ENCODE peak calls at places on chromosome 15, in ten cellular contexts. One of them, this sample, is unnamed.

GRCh38 chr15:26889298-26889898 is 22.5 kb downstream of the GABRA5 start:
- DNase-seq in Ammon's horn: peak; percentile 89
- DNase-seq in COR-L47: peak; percentile 28
- DNase-seq in cerebellar cortex: peak; percentile 83
- DNase-seq in M059J: peak; percentile 55
- DNase-seq in stimulated activated CD4-positive, alpha-beta T cell treated with anti-CD3 and anti-CD28 coated beads, Interleukin-1b, Interleukin-23, amount 100 ng/mL, for 1 hour: no peak
- DNase-seq in fibroblast of the conjunctiva: peak; percentile 67
- DNase-seq in Kasumi-1: peak; percentile 29
- DNase-seq in sigmoid colon: no peak
- DNase-seq in uterus: peak; percentile 21
- DNase-seq in this sample: no peak

GRCh38 chr15:88498991-88499390 is 31.5 kb downstream of the MRPS11 start:
- DNase-seq in Ammon's horn: no peak
- DNase-seq in COR-L47: peak; percentile 6
- DNase-seq in cerebellar cortex: no peak
- DNase-seq in M059J: no peak
- DNase-seq in stimulated activated CD4-positive, alpha-beta T cell treated with anti-CD3 and anti-CD28 coated beads, Interleukin-1b, Interleukin-23, amount 100 ng/mL, for 1 hour: no peak
- DNase-seq in fibroblast of the conjunctiva: no peak
- DNase-seq in Kasumi-1: no peak
- DNase-seq in sigmoid colon: no peak
- DNase-seq in uterus: no peak
- DNase-seq in this sample: no peak

GRCh38 chr15:68578960-68579935 is at the start of gene CORO2B:
- DNase-seq in Ammon's horn: peak; percentile 46
- DNase-seq in COR-L47: peak; percentile 91
- DNase-seq in cerebellar cortex: peak; percentile 72
- DNase-seq in M059J: peak; percentile 66
- DNase-seq in stimulated activated CD4-positive, alpha-beta T cell treated with anti-CD3 and anti-CD28 coated beads, Interleukin-1b, Interleukin-23, amount 100 ng/mL, for 1 hour: no peak
- DNase-seq in fibroblast of the conjunctiva: no peak
- DNase-seq in Kasumi-1: peak; percentile 5
- DNase-seq in sigmoid colon: no peak
- DNase-seq in uterus: peak; percentile 61
- DNase-seq in this sample: no peak

GRCh38 chr15:42727740-42728355 is 9.1 kb downstream of the CDAN1 start:
- DNase-seq in Ammon's horn: no peak
- DNase-seq in COR-L47: no peak
- DNase-seq in cerebellar cortex: no peak
- DNase-seq in M059J: no peak
- DNase-seq in stimulated activated CD4-positive, alpha-beta T cell treated with anti-CD3 and anti-CD28 coated beads, Interleukin-1b, Interleukin-23, amount 100 ng/mL, for 1 hour: no peak
- DNase-seq in fibroblast of the conjunctiva: no peak
- DNase-seq in Kasumi-1: no peak
- DNase-seq in sigmoid colon: no peak
- DNase-seq in uterus: no peak
- DNase-seq in this sample: peak; percentile 47

GRCh38 chr15:64656508-64656907 is 118.9 kb downstream of the RBPMS2 start:
- DNase-seq in Ammon's horn: no peak
- DNase-seq in COR-L47: no peak
- DNase-seq in cerebellar cortex: no peak
- DNase-seq in M059J: no peak
- DNase-seq in stimulated activated CD4-positive, alpha-beta T cell treated with anti-CD3 and anti-CD28 coated beads, Interleukin-1b, Interleukin-23, amount 100 ng/mL, for 1 hour: no peak
- DNase-seq in fibroblast of the conjunctiva: no peak
- DNase-seq in Kasumi-1: no peak
- DNase-seq in sigmoid colon: no peak
- DNase-seq in uterus: no peak
- DNase-seq in this sample: no peak

GRCh38 chr15:74383695-74384565 is 16.5 kb upstream of the CYP11A1 start:
- DNase-seq in Ammon's horn: no peak
- DNase-seq in COR-L47: no peak
- DNase-seq in cerebellar cortex: no peak
- DNase-seq in M059J: peak; percentile 66
- DNase-seq in stimulated activated CD4-positive, alpha-beta T cell treated with anti-CD3 and anti-CD28 coated beads, Interleukin-1b, Interleukin-23, amount 100 ng/mL, for 1 hour: no peak
- DNase-seq in fibroblast of the conjunctiva: no peak
- DNase-seq in Kasumi-1: no peak
- DNase-seq in sigmoid colon: no peak
- DNase-seq in uterus: no peak
- DNase-seq in this sample: no peak

GRCh38 chr15:44034933-44035624 is 160.0 kb downstream of the FRMD5 start:
- DNase-seq in Ammon's horn: peak; percentile 34
- DNase-seq in COR-L47: no peak
- DNase-seq in cerebellar cortex: peak; percentile 75
- DNase-seq in M059J: peak; percentile 79
- DNase-seq in stimulated activated CD4-positive, alpha-beta T cell treated with anti-CD3 and anti-CD28 coated beads, Interleukin-1b, Interleukin-23, amount 100 ng/mL, for 1 hour: no peak
- DNase-seq in fibroblast of the conjunctiva: peak; percentile 30
- DNase-seq in Kasumi-1: no peak
- DNase-seq in sigmoid colon: no peak
- DNase-seq in uterus: no peak
- DNase-seq in this sample: no peak

GRCh38 chr15:73932381-73933191 is 6.3 kb downstream of the LOXL1 start:
- DNase-seq in Ammon's horn: no peak
- DNase-seq in COR-L47: no peak
- DNase-seq in cerebellar cortex: no peak
- DNase-seq in M059J: no peak
- DNase-seq in stimulated activated CD4-positive, alpha-beta T cell treated with anti-CD3 and anti-CD28 coated beads, Interleukin-1b, Interleukin-23, amount 100 ng/mL, for 1 hour: no peak
- DNase-seq in fibroblast of the conjunctiva: no peak
- DNase-seq in Kasumi-1: no peak
- DNase-seq in sigmoid colon: no peak
- DNase-seq in uterus: no peak
- DNase-seq in this sample: no peak

GRCh38 chr15:98845138-98845884 is 162.3 kb downstream of the PGPEP1L start:
- DNase-seq in Ammon's horn: no peak
- DNase-seq in COR-L47: no peak
- DNase-seq in cerebellar cortex: no peak
- DNase-seq in M059J: no peak
- DNase-seq in stimulated activated CD4-positive, alpha-beta T cell treated with anti-CD3 and anti-CD28 coated beads, Interleukin-1b, Interleukin-23, amount 100 ng/mL, for 1 hour: no peak
- DNase-seq in fibroblast of the conjunctiva: no peak
- DNase-seq in Kasumi-1: peak; percentile 26
- DNase-seq in sigmoid colon: no peak
- DNase-seq in uterus: peak; percentile 40
- DNase-seq in this sample: no peak

GRCh38 chr15:63250312-63250965 is 27.0 kb upstream of the APH1B start:
- DNase-seq in Ammon's horn: no peak
- DNase-seq in COR-L47: no peak
- DNase-seq in cerebellar cortex: no peak
- DNase-seq in M059J: peak; percentile 94
- DNase-seq in stimulated activated CD4-positive, alpha-beta T cell treated with anti-CD3 and anti-CD28 coated beads, Interleukin-1b, Interleukin-23, amount 100 ng/mL, for 1 hour: no peak
- DNase-seq in fibroblast of the conjunctiva: peak; percentile 65
- DNase-seq in Kasumi-1: no peak
- DNase-seq in sigmoid colon: no peak
- DNase-seq in uterus: no peak
- DNase-seq in this sample: no peak

GRCh38 chr15:40925863-40926658 is 3.1 kb upstream of the DLL4 start:
- DNase-seq in Ammon's horn: peak; percentile 72
- DNase-seq in COR-L47: peak; percentile 64
- DNase-seq in cerebellar cortex: peak; percentile 33
- DNase-seq in M059J: no peak
- DNase-seq in stimulated activated CD4-positive, alpha-beta T cell treated with anti-CD3 and anti-CD28 coated beads, Interleukin-1b, Interleukin-23, amount 100 ng/mL, for 1 hour: no peak
- DNase-seq in fibroblast of the conjunctiva: no peak
- DNase-seq in Kasumi-1: peak; percentile 28
- DNase-seq in sigmoid colon: no peak
- DNase-seq in uterus: no peak
- DNase-seq in this sample: no peak

GRCh38 chr15:38042707-38043445 is 108.4 kb downstream of the TMCO5A start:
- DNase-seq in Ammon's horn: peak; percentile 60
- DNase-seq in COR-L47: no peak
- DNase-seq in cerebellar cortex: no peak
- DNase-seq in M059J: peak; percentile 17
- DNase-seq in stimulated activated CD4-positive, alpha-beta T cell treated with anti-CD3 and anti-CD28 coated beads, Interleukin-1b, Interleukin-23, amount 100 ng/mL, for 1 hour: no peak
- DNase-seq in fibroblast of the conjunctiva: no peak
- DNase-seq in Kasumi-1: no peak
- DNase-seq in sigmoid colon: no peak
- DNase-seq in uterus: no peak
- DNase-seq in this sample: no peak

GRCh38 chr15:90829942-90830440 is 38.4 kb upstream of the FURIN start:
- DNase-seq in Ammon's horn: peak; percentile 43
- DNase-seq in COR-L47: no peak
- DNase-seq in cerebellar cortex: no peak
- DNase-seq in M059J: no peak
- DNase-seq in stimulated activated CD4-positive, alpha-beta T cell treated with anti-CD3 and anti-CD28 coated beads, Interleukin-1b, Interleukin-23, amount 100 ng/mL, for 1 hour: no peak
- DNase-seq in fibroblast of the conjunctiva: no peak
- DNase-seq in Kasumi-1: peak; percentile 73
- DNase-seq in sigmoid colon: no peak
- DNase-seq in uterus: peak; percentile 48
- DNase-seq in this sample: peak; percentile 86

GRCh38 chr15:66477011-66477410 is 20.6 kb downstream of the SNAPC5 start:
- DNase-seq in Ammon's horn: peak; percentile 78
- DNase-seq in COR-L47: no peak
- DNase-seq in cerebellar cortex: peak; percentile 50
- DNase-seq in M059J: no peak
- DNase-seq in stimulated activated CD4-positive, alpha-beta T cell treated with anti-CD3 and anti-CD28 coated beads, Interleukin-1b, Interleukin-23, amount 100 ng/mL, for 1 hour: no peak
- DNase-seq in fibroblast of the conjunctiva: no peak
- DNase-seq in Kasumi-1: no peak
- DNase-seq in sigmoid colon: no peak
- DNase-seq in uterus: no peak
- DNase-seq in this sample: no peak

GRCh38 chr15:99708563-99708962 is 24.7 kb downstream of the LYSMD4 start:
- DNase-seq in Ammon's horn: peak; percentile 59
- DNase-seq in COR-L47: no peak
- DNase-seq in cerebellar cortex: no peak
- DNase-seq in M059J: peak; percentile 78
- DNase-seq in stimulated activated CD4-positive, alpha-beta T cell treated with anti-CD3 and anti-CD28 coated beads, Interleukin-1b, Interleukin-23, amount 100 ng/mL, for 1 hour: no peak
- DNase-seq in fibroblast of the conjunctiva: peak; percentile 80
- DNase-seq in Kasumi-1: peak; percentile 47
- DNase-seq in sigmoid colon: peak; percentile 91
- DNase-seq in uterus: peak; percentile 84
- DNase-seq in this sample: peak; percentile 87

GRCh38 chr15:47265686-47266085 is 451.6 kb upstream of the SEMA6D start:
- DNase-seq in Ammon's horn: no peak
- DNase-seq in COR-L47: no peak
- DNase-seq in cerebellar cortex: no peak
- DNase-seq in M059J: no peak
- DNase-seq in stimulated activated CD4-positive, alpha-beta T cell treated with anti-CD3 and anti-CD28 coated beads, Interleukin-1b, Interleukin-23, amount 100 ng/mL, for 1 hour: no peak
- DNase-seq in fibroblast of the conjunctiva: no peak
- DNase-seq in Kasumi-1: no peak
- DNase-seq in sigmoid colon: no peak
- DNase-seq in uterus: no peak
- DNase-seq in this sample: no peak

GRCh38 chr15:77021803-77022381 is 27.0 kb downstream of the PSTPIP1 start:
- DNase-seq in Ammon's horn: no peak
- DNase-seq in COR-L47: no peak
- DNase-seq in cerebellar cortex: no peak
- DNase-seq in M059J: peak; percentile 81
- DNase-seq in stimulated activated CD4-positive, alpha-beta T cell treated with anti-CD3 and anti-CD28 coated beads, Interleukin-1b, Interleukin-23, amount 100 ng/mL, for 1 hour: no peak
- DNase-seq in fibroblast of the conjunctiva: no peak
- DNase-seq in Kasumi-1: peak; percentile 47
- DNase-seq in sigmoid colon: no peak
- DNase-seq in uterus: no peak
- DNase-seq in this sample: no peak

GRCh38 chr15:68210821-68211655 is 5.9 kb upstream of the CALML4 start:
- DNase-seq in Ammon's horn: peak; percentile 91
- DNase-seq in COR-L47: peak; percentile 40
- DNase-seq in cerebellar cortex: peak; percentile 78
- DNase-seq in M059J: no peak
- DNase-seq in stimulated activated CD4-positive, alpha-beta T cell treated with anti-CD3 and anti-CD28 coated beads, Interleukin-1b, Interleukin-23, amount 100 ng/mL, for 1 hour: no peak
- DNase-seq in fibroblast of the conjunctiva: no peak
- DNase-seq in Kasumi-1: peak; percentile 26
- DNase-seq in sigmoid colon: peak; percentile 87
- DNase-seq in uterus: peak; percentile 64
- DNase-seq in this sample: peak; percentile 71

GRCh38 chr15:77416954-77417353 is 3.0 kb downstream of the PEAK1 start:
- DNase-seq in Ammon's horn: no peak
- DNase-seq in COR-L47: no peak
- DNase-seq in cerebellar cortex: no peak
- DNase-seq in M059J: peak; percentile 24
- DNase-seq in stimulated activated CD4-positive, alpha-beta T cell treated with anti-CD3 and anti-CD28 coated beads, Interleukin-1b, Interleukin-23, amount 100 ng/mL, for 1 hour: no peak
- DNase-seq in fibroblast of the conjunctiva: no peak
- DNase-seq in Kasumi-1: no peak
- DNase-seq in sigmoid colon: no peak
- DNase-seq in uterus: no peak
- DNase-seq in this sample: no peak

GRCh38 chr15:63156708-63157065 is 590 bp downstream of the RPS27L start:
- DNase-seq in Ammon's horn: peak; percentile 48
- DNase-seq in COR-L47: no peak
- DNase-seq in cerebellar cortex: peak; percentile 50
- DNase-seq in M059J: peak; percentile 62
- DNase-seq in stimulated activated CD4-positive, alpha-beta T cell treated with anti-CD3 and anti-CD28 coated beads, Interleukin-1b, Interleukin-23, amount 100 ng/mL, for 1 hour: no peak
- DNase-seq in fibroblast of the conjunctiva: no peak
- DNase-seq in Kasumi-1: peak; percentile 30
- DNase-seq in sigmoid colon: peak; percentile 73
- DNase-seq in uterus: peak; percentile 37
- DNase-seq in this sample: peak; percentile 79

GRCh38 chr15:34323217-34323616 is 14.4 kb downstream of the SLC12A6 start:
- DNase-seq in Ammon's horn: no peak
- DNase-seq in COR-L47: no peak
- DNase-seq in cerebellar cortex: no peak
- DNase-seq in M059J: no peak
- DNase-seq in stimulated activated CD4-positive, alpha-beta T cell treated with anti-CD3 and anti-CD28 coated beads, Interleukin-1b, Interleukin-23, amount 100 ng/mL, for 1 hour: no peak
- DNase-seq in fibroblast of the conjunctiva: no peak
- DNase-seq in Kasumi-1: no peak
- DNase-seq in sigmoid colon: no peak
- DNase-seq in uterus: no peak
- DNase-seq in this sample: no peak

This sample was measured in cardiac septum.